ENCODE peak calls at places on chromosomes 2 and 18, in six cellular contexts. One of them, this sample, is unnamed. For H3K36me3, the result is how much of the 10 kb centered on the place peaks cover.

GRCh38 chr2:176821350-176821749 is 391.2 kb upstream of the HNRNPA3 start:
- DNase-seq in CD8-positive, alpha-beta memory T cell: no peak
- DNase-seq in psoas muscle: no peak
- DNase-seq in thoracic aorta: no peak
- DNase-seq in upper lobe of right lung: no peak
- DNase-seq in HCT116: no peak
- DNase-seq in this sample: no peak

GRCh38 chr18:57447154-57447621 is 12.0 kb downstream of the ONECUT2 start:
- DNase-seq in CD8-positive, alpha-beta memory T cell: no peak
- DNase-seq in psoas muscle: no peak
- DNase-seq in thoracic aorta: no peak
- DNase-seq in upper lobe of right lung: no peak
- DNase-seq in HCT116: no peak
- DNase-seq in this sample: no peak

GRCh38 chr2:179837408-179837807 is 24.0 kb downstream of the ZNF385B start:
- DNase-seq in CD8-positive, alpha-beta memory T cell: no peak
- DNase-seq in psoas muscle: no peak
- DNase-seq in thoracic aorta: no peak
- DNase-seq in upper lobe of right lung: no peak
- DNase-seq in HCT116: no peak
- DNase-seq in this sample: no peak

GRCh38 chr2:66452917-66453316 is 18.0 kb downstream of the MEIS1 start:
- DNase-seq in CD8-positive, alpha-beta memory T cell: no peak
- DNase-seq in psoas muscle: no peak
- DNase-seq in thoracic aorta: no peak
- DNase-seq in upper lobe of right lung: no peak
- DNase-seq in HCT116: no peak
- DNase-seq in this sample: no peak

GRCh38 chr2:155203187-155203586 is 504.7 kb downstream of the KCNJ3 start:
- DNase-seq in CD8-positive, alpha-beta memory T cell: no peak
- DNase-seq in psoas muscle: no peak
- DNase-seq in thoracic aorta: no peak
- DNase-seq in upper lobe of right lung: no peak
- DNase-seq in HCT116: no peak
- DNase-seq in this sample: no peak

GRCh38 chr18:77045682-77046081 is 86.9 kb downstream of the MBP start:
- DNase-seq in CD8-positive, alpha-beta memory T cell: no peak
- DNase-seq in psoas muscle: no peak
- DNase-seq in thoracic aorta: no peak
- DNase-seq in upper lobe of right lung: no peak
- DNase-seq in HCT116: no peak
- DNase-seq in this sample: no peak

GRCh38 chr18:1094408-1094807 is 189.7 kb downstream of the ADCYAP1 start:
- DNase-seq in CD8-positive, alpha-beta memory T cell: no peak
- DNase-seq in psoas muscle: no peak
- DNase-seq in thoracic aorta: no peak
- DNase-seq in upper lobe of right lung: no peak
- DNase-seq in HCT116: no peak
- DNase-seq in this sample: no peak

GRCh38 chr2:207133862-207134519 is 31.8 kb downstream of the KLF7 start:
- DNase-seq in CD8-positive, alpha-beta memory T cell: no peak
- DNase-seq in psoas muscle: peak
- DNase-seq in thoracic aorta: peak
- DNase-seq in upper lobe of right lung: peak
- DNase-seq in HCT116: no peak
- DNase-seq in this sample: no peak

GRCh38 chr2:197001921-197002320 is 75.4 kb upstream of the PGAP1 start:
- DNase-seq in CD8-positive, alpha-beta memory T cell: no peak
- DNase-seq in psoas muscle: no peak
- DNase-seq in thoracic aorta: no peak
- DNase-seq in upper lobe of right lung: no peak
- DNase-seq in HCT116: no peak
- DNase-seq in this sample: no peak

GRCh38 chr18:79588636-79589481 is 90.7 kb upstream of the CTDP1 start:
- DNase-seq in CD8-positive, alpha-beta memory T cell: no peak
- DNase-seq in psoas muscle: peak
- DNase-seq in thoracic aorta: peak
- DNase-seq in upper lobe of right lung: peak
- DNase-seq in HCT116: no peak
- DNase-seq in this sample: no peak
- H3K27ac ChIP-seq in CD8-positive, alpha-beta memory T cell: no peak
- H3K27ac ChIP-seq in psoas muscle: peak
- H3K27ac ChIP-seq in thoracic aorta: peak
- H3K27ac ChIP-seq in upper lobe of right lung: peak
- H3K27ac ChIP-seq in HCT116: no peak
- H3K27ac ChIP-seq in this sample: no peak

DNA sequence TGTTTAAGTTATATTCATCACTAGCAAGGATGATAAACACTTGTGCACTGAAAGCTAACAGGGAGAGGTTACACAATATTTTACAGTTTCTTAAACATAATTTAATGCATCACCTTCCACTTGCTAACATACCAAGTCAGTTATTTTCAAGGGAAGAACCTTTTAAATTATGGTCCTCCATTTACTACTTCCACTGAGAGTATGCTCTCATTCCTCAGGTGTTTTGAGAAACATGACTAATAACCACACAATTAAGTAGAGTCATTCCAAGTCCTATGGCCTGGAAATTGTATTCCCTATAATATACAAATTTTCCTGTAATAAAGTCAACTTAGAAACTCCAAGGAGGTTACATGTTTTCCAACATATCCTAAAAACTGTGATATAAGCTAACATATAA is 152.3 kb upstream of the STON1 start:
- DNase-seq in CD8-positive, alpha-beta memory T cell: no peak
- DNase-seq in psoas muscle: no peak
- DNase-seq in thoracic aorta: no peak
- DNase-seq in upper lobe of right lung: no peak
- DNase-seq in HCT116: no peak
- DNase-seq in this sample: no peak
- H3K36me3 ChIP-seq in CD8-positive, alpha-beta memory T cell: under half
- H3K36me3 ChIP-seq in psoas muscle: half or more
- H3K36me3 ChIP-seq in thoracic aorta: under half
- H3K36me3 ChIP-seq in upper lobe of right lung: under half
- H3K36me3 ChIP-seq in HCT116: under half
- H3K36me3 ChIP-seq in this sample: under half

DNA sequence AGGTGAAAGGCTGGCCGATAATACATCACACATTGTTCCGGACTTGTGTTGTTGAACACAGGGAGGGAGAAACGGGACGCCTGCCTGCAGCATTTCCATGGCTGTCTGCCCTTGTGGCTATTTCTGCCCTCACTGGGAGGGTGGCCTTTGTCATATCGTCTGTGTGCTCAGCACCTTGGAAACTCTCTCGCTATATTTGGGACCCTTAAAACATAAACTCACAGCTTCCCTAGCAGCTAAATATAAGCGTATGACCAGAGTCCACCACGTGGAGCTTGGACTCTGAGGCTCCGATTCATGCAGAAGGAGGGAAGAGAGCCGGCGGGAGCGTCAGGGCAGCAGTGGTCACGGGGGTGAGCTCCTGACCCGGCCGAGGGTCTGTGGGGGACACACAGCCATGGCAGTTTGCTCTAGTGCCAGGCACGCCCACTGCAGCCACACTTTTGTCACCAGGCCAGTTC is 111.7 kb downstream of the SH3BP4 start:
- DNase-seq in CD8-positive, alpha-beta memory T cell: no peak
- DNase-seq in psoas muscle: no peak
- DNase-seq in thoracic aorta: no peak
- DNase-seq in upper lobe of right lung: no peak
- DNase-seq in HCT116: no peak
- DNase-seq in this sample: no peak
- H3K27ac ChIP-seq in CD8-positive, alpha-beta memory T cell: no peak
- H3K27ac ChIP-seq in psoas muscle: no peak
- H3K27ac ChIP-seq in thoracic aorta: peak
- H3K27ac ChIP-seq in upper lobe of right lung: no peak
- H3K27ac ChIP-seq in HCT116: no peak
- H3K27ac ChIP-seq in this sample: no peak

DNA sequence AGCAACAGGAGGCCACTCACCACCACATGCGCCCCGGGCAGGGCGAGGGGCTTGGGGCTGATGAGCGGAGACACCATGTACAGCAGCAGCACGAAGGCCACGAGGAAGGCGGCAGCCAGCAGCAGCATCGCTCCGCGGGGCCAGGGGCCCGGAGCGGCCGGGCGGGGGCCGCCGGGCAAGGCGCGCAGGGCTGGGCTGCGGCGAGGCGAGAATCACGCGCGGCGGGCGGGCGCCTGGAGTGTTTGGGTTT is at the start of gene KDSR:
- DNase-seq in CD8-positive, alpha-beta memory T cell: no peak
- DNase-seq in psoas muscle: no peak
- DNase-seq in thoracic aorta: no peak
- DNase-seq in upper lobe of right lung: no peak
- DNase-seq in HCT116: no peak
- DNase-seq in this sample: no peak
- H3K36me3 ChIP-seq in CD8-positive, alpha-beta memory T cell: under half
- H3K36me3 ChIP-seq in psoas muscle: under half
- H3K36me3 ChIP-seq in thoracic aorta: under half
- H3K36me3 ChIP-seq in upper lobe of right lung: under half
- H3K36me3 ChIP-seq in HCT116: under half
- H3K36me3 ChIP-seq in this sample: under half

GRCh38 chr2:47801118-47801517 is 18.2 kb downstream of the MSH6 start:
- DNase-seq in CD8-positive, alpha-beta memory T cell: no peak
- DNase-seq in psoas muscle: no peak
- DNase-seq in thoracic aorta: no peak
- DNase-seq in upper lobe of right lung: no peak
- DNase-seq in HCT116: no peak
- DNase-seq in this sample: no peak

GRCh38 chr2:47803363-47803762 is 20.4 kb downstream of the MSH6 start:
- DNase-seq in CD8-positive, alpha-beta memory T cell: no peak
- DNase-seq in psoas muscle: no peak
- DNase-seq in thoracic aorta: no peak
- DNase-seq in upper lobe of right lung: no peak
- DNase-seq in HCT116: no peak
- DNase-seq in this sample: no peak

GRCh38 chr2:47798628-47799027 is 15.7 kb downstream of the MSH6 start:
- DNase-seq in CD8-positive, alpha-beta memory T cell: no peak
- DNase-seq in psoas muscle: no peak
- DNase-seq in thoracic aorta: no peak
- DNase-seq in upper lobe of right lung: no peak
- DNase-seq in HCT116: no peak
- DNase-seq in this sample: no peak

GRCh38 chr2:47796090-47796697 is 13.2 kb downstream of the MSH6 start:
- DNase-seq in CD8-positive, alpha-beta memory T cell: no peak
- DNase-seq in psoas muscle: no peak
- DNase-seq in thoracic aorta: no peak
- DNase-seq in upper lobe of right lung: no peak
- DNase-seq in HCT116: no peak
- DNase-seq in this sample: no peak

DNA sequence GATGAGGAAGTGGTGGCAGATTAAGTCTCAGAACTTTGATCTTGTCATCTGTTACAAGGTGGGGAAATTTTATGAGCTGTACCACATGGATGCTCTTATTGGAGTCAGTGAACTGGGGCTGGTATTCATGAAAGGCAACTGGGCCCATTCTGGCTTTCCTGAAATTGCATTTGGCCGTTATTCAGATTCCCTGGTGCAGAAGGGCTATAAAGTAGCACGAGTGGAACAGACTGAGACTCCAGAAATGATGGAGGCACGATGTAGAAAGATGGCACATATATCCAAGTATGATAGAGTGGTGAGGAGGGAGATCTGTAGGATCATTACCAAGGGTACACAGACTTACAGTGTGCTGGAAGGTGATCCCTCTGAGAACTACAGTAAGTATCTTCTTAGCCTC is 16.3 kb downstream of the MSH6 start:
- DNase-seq in CD8-positive, alpha-beta memory T cell: no peak
- DNase-seq in psoas muscle: no peak
- DNase-seq in thoracic aorta: no peak
- DNase-seq in upper lobe of right lung: no peak
- DNase-seq in HCT116: no peak
- DNase-seq in this sample: no peak
- H3K27ac ChIP-seq in CD8-positive, alpha-beta memory T cell: no peak
- H3K27ac ChIP-seq in psoas muscle: no peak
- H3K27ac ChIP-seq in thoracic aorta: no peak
- H3K27ac ChIP-seq in upper lobe of right lung: no peak
- H3K27ac ChIP-seq in HCT116: no peak
- H3K27ac ChIP-seq in this sample: no peak

GRCh38 chr2:99420751-99421299 is 69.0 kb downstream of the REV1 start:
- DNase-seq in CD8-positive, alpha-beta memory T cell: no peak
- DNase-seq in psoas muscle: no peak
- DNase-seq in thoracic aorta: no peak
- DNase-seq in upper lobe of right lung: no peak
- DNase-seq in HCT116: no peak
- DNase-seq in this sample: no peak

GRCh38 chr2:99421469-99421868 is 68.3 kb downstream of the REV1 start:
- DNase-seq in CD8-positive, alpha-beta memory T cell: no peak
- DNase-seq in psoas muscle: no peak
- DNase-seq in thoracic aorta: no peak
- DNase-seq in upper lobe of right lung: no peak
- DNase-seq in HCT116: no peak
- DNase-seq in this sample: no peak

GRCh38 chr2:99422599-99422998 is 67.2 kb downstream of the REV1 start:
- DNase-seq in CD8-positive, alpha-beta memory T cell: no peak
- DNase-seq in psoas muscle: no peak
- DNase-seq in thoracic aorta: no peak
- DNase-seq in upper lobe of right lung: no peak
- DNase-seq in HCT116: no peak
- DNase-seq in this sample: no peak

GRCh38 chr2:99424391-99424790 is 65.4 kb downstream of the REV1 start:
- DNase-seq in CD8-positive, alpha-beta memory T cell: no peak
- DNase-seq in psoas muscle: no peak
- DNase-seq in thoracic aorta: no peak
- DNase-seq in upper lobe of right lung: no peak
- DNase-seq in HCT116: no peak
- DNase-seq in this sample: no peak

GRCh38 chr2:99425022-99425421 is 64.8 kb downstream of the REV1 start:
- DNase-seq in CD8-positive, alpha-beta memory T cell: no peak
- DNase-seq in psoas muscle: no peak
- DNase-seq in thoracic aorta: no peak
- DNase-seq in upper lobe of right lung: no peak
- DNase-seq in HCT116: no peak
- DNase-seq in this sample: no peak
- H3K36me3 ChIP-seq in CD8-positive, alpha-beta memory T cell: under half
- H3K36me3 ChIP-seq in psoas muscle: half or more
- H3K36me3 ChIP-seq in thoracic aorta: under half
- H3K36me3 ChIP-seq in upper lobe of right lung: half or more
- H3K36me3 ChIP-seq in HCT116: under half
- H3K36me3 ChIP-seq in this sample: under half

DNA sequence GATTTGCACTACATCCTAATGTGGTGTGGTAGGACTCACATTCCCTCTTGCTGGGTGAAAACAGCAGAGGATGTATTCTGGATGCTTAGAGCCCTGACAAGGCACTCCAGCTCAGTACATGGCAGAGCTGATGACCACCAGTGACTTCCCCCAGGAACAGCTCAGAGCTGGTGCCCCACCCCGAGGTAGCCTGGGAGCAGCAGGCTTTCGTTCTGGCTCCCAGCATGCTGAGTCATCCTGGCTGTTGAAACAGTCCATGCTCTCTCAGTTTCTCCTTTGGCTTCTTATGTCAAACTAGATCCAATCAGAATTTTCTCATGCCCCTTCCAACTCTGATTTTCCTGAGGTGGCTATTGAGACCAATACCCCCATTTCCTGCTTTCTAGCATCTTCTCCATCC is 438.2 kb downstream of the NBAS start:
- DNase-seq in CD8-positive, alpha-beta memory T cell: no peak
- DNase-seq in psoas muscle: no peak
- DNase-seq in thoracic aorta: no peak
- DNase-seq in upper lobe of right lung: no peak
- DNase-seq in HCT116: no peak
- DNase-seq in this sample: no peak
- H3K27ac ChIP-seq in CD8-positive, alpha-beta memory T cell: no peak
- H3K27ac ChIP-seq in psoas muscle: no peak
- H3K27ac ChIP-seq in thoracic aorta: no peak
- H3K27ac ChIP-seq in upper lobe of right lung: no peak
- H3K27ac ChIP-seq in HCT116: no peak
- H3K27ac ChIP-seq in this sample: no peak